ENCODE peak calls at places on chromosomes 3 and 15, in ten cellular contexts. D is AG09319, Y is choroid plexus epithelial cell, T is B cell, O is BJ, V is mammary epithelial cell, X is WTC11, K is kidney epithelial cell, N is SK-N-SH, H is heart right ventricle. W is an unnamed sample.

GRCh38 chr15:89074402-89075012 is 13.7 kb upstream of the ABHD2 start:
- DNase-seq in T (no peak), V (no peak), K (no peak), X (no peak), N (no peak), H (no peak), Y (no peak), D (no peak), O (no peak), W (no peak)

GRCh38 chr3:104825116-104825515 is 541.6 kb upstream of the ALCAM start:
- DNase-seq in K (no peak), N (peak), V (no peak), H (no peak), Y (peak), T (no peak), O (peak), X (peak), D (no peak), W (no peak)

GRCh38 chr3:62201438-62202035 is 171.8 kb downstream of the FEZF2 start:
- DNase-seq in K (no peak), D (no peak), Y (peak), H (no peak), T (no peak), O (no peak), N (peak), V (peak), X (no peak), W (peak)

GRCh38 chr15:83747050-83747717 is 93.3 kb downstream of the ADAMTSL3 start:
- DNase-seq in X (no peak), T (no peak), V (peak), O (no peak), N (no peak), K (peak), D (no peak), H (peak), Y (peak), W (no peak)

GRCh38 chr15:71743861-71744382 is 66.4 kb upstream of the NR2E3 start:
- DNase-seq in K (no peak), N (peak), H (peak), D (no peak), V (peak), T (peak), O (no peak), X (peak), Y (peak), W (peak)

GRCh38 chr3:136960838-136961836 is 3.4 kb downstream of the IL20RB start:
- DNase-seq in N (no peak), O (no peak), T (no peak), X (no peak), Y (no peak), K (peak), V (peak), D (no peak), H (no peak), W (no peak)

GRCh38 chr15:78767331-78767951 is 43.8 kb downstream of the ADAMTS7 start:
- DNase-seq in T (no peak), O (no peak), X (peak), H (no peak), N (no peak), K (no peak), D (no peak), V (no peak), Y (no peak), W (no peak)

GRCh38 chr15:81111018-81111417 is 23.1 kb upstream of the CFAP161 start:
- DNase-seq in Y (no peak), O (no peak), X (no peak), V (peak), K (no peak), D (no peak), T (no peak), H (no peak), N (no peak), W (no peak)

GRCh38 chr3:15300318-15301078 is 31.9 kb downstream of the SH3BP5 start:
- DNase-seq in O (no peak), N (no peak), V (peak), D (no peak), X (no peak), H (no peak), T (no peak), K (peak), Y (peak), W (no peak)

GRCh38 chr3:194855025-194855391 is 169.3 kb downstream of the FAM43A start:
- DNase-seq in K (no peak), X (no peak), H (no peak), O (no peak), D (no peak), N (no peak), Y (no peak), V (no peak), T (no peak), W (no peak)

GRCh38 chr3:17581421-17582080 is 160.9 kb downstream of the TBC1D5 start:
- DNase-seq in H (no peak), K (no peak), D (no peak), V (peak), N (no peak), X (no peak), O (no peak), Y (peak), T (no peak), W (no peak)

GRCh38 chr3:184710870-184711365 is 946 bp downstream of the MAGEF1 start:
- DNase-seq in D (no peak), H (no peak), T (peak), N (no peak), O (no peak), X (no peak), Y (no peak), V (no peak), K (no peak), W (peak)

GRCh38 chr3:152785051-152785450 is 49.9 kb upstream of the P2RY1 start:
- DNase-seq in T (no peak), V (no peak), O (no peak), H (no peak), K (no peak), X (no peak), Y (no peak), D (no peak), N (no peak), W (no peak)

GRCh38 chr3:51777985-51778384 is 1.1 kb downstream of the IQCF6 start:
- DNase-seq in Y (no peak), H (peak), O (no peak), N (peak), K (no peak), V (no peak), T (no peak), D (no peak), X (no peak), W (no peak)

GRCh38 chr3:133783762-133784161 is 21.9 kb upstream of the SRPRB start:
- DNase-seq in O (no peak), X (peak), N (no peak), D (no peak), H (no peak), Y (no peak), V (no peak), K (no peak), T (no peak), W (no peak)

GRCh38 chr3:127720161-127720823 is 47.5 kb downstream of the ABTB1 start:
- DNase-seq in D (no peak), X (no peak), V (no peak), T (no peak), H (no peak), Y (no peak), O (no peak), N (no peak), K (no peak), W (no peak)

GRCh38 chr3:45906681-45907220 is 20.4 kb downstream of the CCR9 start:
- DNase-seq in T (no peak), X (peak), V (no peak), H (no peak), O (no peak), K (no peak), D (no peak), Y (peak), N (peak), W (no peak)
- TF ChIP-seq CTCF in T (no peak), X (peak), V (peak), H (peak), O (peak), K (peak), D (peak), Y (peak), N (peak), W (peak)

GRCh38 chr3:96706517-96706916 is 107.9 kb upstream of the EPHA6 start:
- DNase-seq in X (no peak), K (no peak), D (no peak), O (no peak), Y (no peak), N (no peak), V (no peak), H (no peak), T (no peak), W (no peak)

GRCh38 chr3:96700322-96701315 is 113.8 kb upstream of the EPHA6 start:
- DNase-seq in D (no peak), T (no peak), V (no peak), O (no peak), N (no peak), Y (no peak), K (no peak), X (peak), H (no peak), W (no peak)
- TF ChIP-seq CTCF in D (no peak), T (no peak), V (no peak), O (no peak), N (peak), Y (no peak), K (no peak), X (peak), H (no peak), W (no peak)

DNA sequence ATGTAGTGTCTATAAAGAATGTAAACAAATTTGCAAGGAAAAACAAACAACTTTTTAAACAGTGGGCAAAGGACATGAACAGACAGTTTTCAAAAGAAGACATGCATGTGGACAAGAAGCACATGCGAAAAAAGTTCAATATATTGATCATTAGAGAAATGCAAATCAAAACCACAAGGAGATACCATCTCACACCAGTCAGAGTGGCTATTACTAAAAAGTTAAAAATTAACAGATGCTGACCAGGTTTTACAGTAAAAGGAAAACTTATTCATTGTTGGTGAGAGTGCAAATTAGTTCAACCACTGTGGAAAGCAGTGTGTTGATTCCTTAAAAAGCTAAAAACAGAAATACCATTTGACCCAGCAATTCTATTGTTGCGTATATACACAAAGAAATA is 47.1 kb upstream of the LSAMP start:
- DNase-seq in Y (no peak), D (no peak), O (no peak), V (no peak), H (no peak), N (no peak), X (no peak), T (no peak), K (no peak), W (no peak)
- TF ChIP-seq CTCF in Y (no peak), D (no peak), O (no peak), V (no peak), H (no peak), N (no peak), X (no peak), T (no peak), K (no peak), W (no peak)

GRCh38 chr3:106117490-106117858 is 248.7 kb upstream of the CBLB start:
- DNase-seq in O (no peak), N (no peak), X (no peak), Y (no peak), V (peak), T (no peak), D (no peak), K (no peak), H (no peak), W (no peak)

GRCh38 chr3:106124818-106125217 is 256.0 kb upstream of the CBLB start:
- DNase-seq in V (no peak), K (no peak), H (no peak), O (no peak), X (no peak), N (no peak), Y (no peak), D (no peak), T (no peak), W (no peak)

GRCh38 chr3:106120334-106120733 is 251.5 kb upstream of the CBLB start:
- DNase-seq in N (no peak), K (no peak), T (no peak), O (no peak), H (no peak), D (no peak), Y (peak), V (peak), X (no peak), W (no peak)

GRCh38 chr3:106119691-106120090 is 250.9 kb upstream of the CBLB start:
- DNase-seq in N (no peak), Y (peak), H (no peak), V (peak), D (no peak), T (no peak), X (no peak), K (no peak), O (no peak), W (no peak)

GRCh38 chr3:106121491-106122289 is 252.9 kb upstream of the CBLB start:
- DNase-seq in N (no peak), H (no peak), Y (no peak), K (no peak), V (no peak), X (no peak), T (no peak), O (no peak), D (no peak), W (no peak)
- TF ChIP-seq CTCF in N (no peak), H (no peak), Y (no peak), K (no peak), V (peak), X (no peak), T (no peak), O (no peak), D (no peak), W (no peak)

DNA sequence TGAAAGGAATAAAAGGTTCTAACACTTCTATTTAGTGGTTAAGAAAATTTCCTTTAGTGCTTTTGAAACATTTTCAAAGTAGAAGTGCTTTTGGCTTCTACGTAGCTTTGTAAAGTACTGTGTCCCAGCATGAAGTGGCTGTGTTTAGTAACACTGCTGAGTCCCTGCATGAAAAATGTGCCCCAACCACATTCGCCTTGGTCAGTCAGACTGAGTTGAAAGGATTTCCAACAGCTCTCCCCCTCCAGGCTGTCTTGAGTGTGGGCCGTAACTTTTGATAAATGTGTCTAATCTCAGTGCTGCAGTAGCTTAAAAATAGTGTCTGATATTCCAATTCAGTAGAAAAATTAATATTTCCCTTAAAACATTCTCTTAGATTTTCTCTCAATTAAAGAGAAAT is 115.0 kb downstream of the NR1D2 start:
- DNase-seq in H (peak), O (peak), X (peak), N (no peak), T (no peak), K (peak), V (peak), D (no peak), Y (peak), W (no peak)
- TF ChIP-seq CTCF in H (no peak), O (peak), X (no peak), N (no peak), T (no peak), K (no peak), V (peak), D (no peak), Y (peak), W (no peak)

W was measured in GM13977.